ENCODE peak calls at places on chromosomes 13 and 19, in eight cellular contexts. One of them, this sample, is unnamed.

GRCh38 chr13:34943675-34944634 is 1.9 kb downstream of the NBEA start:
- DNase-seq in psoas muscle: no peak
- DNase-seq in mucosa of descending colon: no peak
- DNase-seq in H1: no peak
- DNase-seq in H9: no peak
- DNase-seq in K562: no peak
- DNase-seq in NCI-H748 treated with DMSO at 0.1 percent for 48 hours: peak
- DNase-seq in NCI-H2107: no peak
- DNase-seq in this sample: no peak

GRCh38 chr19:37654118-37654517 is 1.1 kb downstream of the ZFP30 start:
- DNase-seq in H1: no peak
- DNase-seq in NCI-H2107: no peak
- DNase-seq in H9: no peak
- DNase-seq in NCI-H748 treated with DMSO at 0.1 percent for 48 hours: no peak
- DNase-seq in K562: peak
- DNase-seq in psoas muscle: no peak
- DNase-seq in mucosa of descending colon: no peak
- DNase-seq in this sample: no peak

GRCh38 chr13:58056411-58056810 is 424.9 kb downstream of the PCDH17 start:
- DNase-seq in H9: no peak
- DNase-seq in NCI-H2107: no peak
- DNase-seq in mucosa of descending colon: no peak
- DNase-seq in psoas muscle: no peak
- DNase-seq in K562: no peak
- DNase-seq in NCI-H748 treated with DMSO at 0.1 percent for 48 hours: no peak
- DNase-seq in H1: no peak
- DNase-seq in this sample: no peak

GRCh38 chr19:1066748-1067340 is at the start of gene ARHGAP45:
- DNase-seq in K562: peak
- DNase-seq in mucosa of descending colon: peak
- DNase-seq in NCI-H2107: no peak
- DNase-seq in psoas muscle: peak
- DNase-seq in H1: no peak
- DNase-seq in H9: no peak
- DNase-seq in NCI-H748 treated with DMSO at 0.1 percent for 48 hours: no peak
- DNase-seq in this sample: no peak

GRCh38 chr13:26051231-26052135 is at the start of gene SHISA2:
- DNase-seq in NCI-H748 treated with DMSO at 0.1 percent for 48 hours: peak
- DNase-seq in NCI-H2107: peak
- DNase-seq in mucosa of descending colon: no peak
- DNase-seq in H1: peak
- DNase-seq in H9: peak
- DNase-seq in psoas muscle: peak
- DNase-seq in K562: no peak
- DNase-seq in this sample: peak

GRCh38 chr13:73970413-73971055 is 163.7 kb downstream of the KLF12 start:
- DNase-seq in K562: no peak
- DNase-seq in H1: no peak
- DNase-seq in H9: no peak
- DNase-seq in mucosa of descending colon: no peak
- DNase-seq in NCI-H2107: no peak
- DNase-seq in NCI-H748 treated with DMSO at 0.1 percent for 48 hours: no peak
- DNase-seq in psoas muscle: no peak
- DNase-seq in this sample: no peak

GRCh38 chr19:10043286-10043927 is 30.1 kb downstream of the RDH8 start:
- DNase-seq in NCI-H748 treated with DMSO at 0.1 percent for 48 hours: no peak
- DNase-seq in psoas muscle: no peak
- DNase-seq in mucosa of descending colon: no peak
- DNase-seq in H1: no peak
- DNase-seq in NCI-H2107: no peak
- DNase-seq in K562: no peak
- DNase-seq in H9: no peak
- DNase-seq in this sample: no peak

GRCh38 chr13:41456768-41457588 is at the start of gene RGCC:
- DNase-seq in H1: no peak
- DNase-seq in NCI-H2107: no peak
- DNase-seq in H9: peak
- DNase-seq in mucosa of descending colon: peak
- DNase-seq in NCI-H748 treated with DMSO at 0.1 percent for 48 hours: peak
- DNase-seq in K562: peak
- DNase-seq in psoas muscle: peak
- DNase-seq in this sample: peak

GRCh38 chr19:43984687-43985000 is 656 bp downstream of the ZNF155 start:
- DNase-seq in H1: no peak
- DNase-seq in mucosa of descending colon: peak
- DNase-seq in NCI-H748 treated with DMSO at 0.1 percent for 48 hours: no peak
- DNase-seq in NCI-H2107: no peak
- DNase-seq in K562: no peak
- DNase-seq in H9: no peak
- DNase-seq in psoas muscle: no peak
- DNase-seq in this sample: no peak

GRCh38 chr13:34064456-34065205 is 246.7 kb downstream of the RFC3 start:
- DNase-seq in mucosa of descending colon: no peak
- DNase-seq in H1: no peak
- DNase-seq in psoas muscle: no peak
- DNase-seq in NCI-H748 treated with DMSO at 0.1 percent for 48 hours: no peak
- DNase-seq in NCI-H2107: no peak
- DNase-seq in K562: no peak
- DNase-seq in H9: no peak
- DNase-seq in this sample: no peak

GRCh38 chr13:56198350-56198749 is 942.4 kb upstream of the PRR20A start:
- DNase-seq in mucosa of descending colon: no peak
- DNase-seq in H1: no peak
- DNase-seq in H9: no peak
- DNase-seq in NCI-H2107: no peak
- DNase-seq in NCI-H748 treated with DMSO at 0.1 percent for 48 hours: no peak
- DNase-seq in psoas muscle: no peak
- DNase-seq in K562: no peak
- DNase-seq in this sample: no peak

GRCh38 chr13:114279770-114280169 is 1.6 kb upstream of the UPF3A start:
- DNase-seq in H9: no peak
- DNase-seq in NCI-H748 treated with DMSO at 0.1 percent for 48 hours: no peak
- DNase-seq in mucosa of descending colon: no peak
- DNase-seq in psoas muscle: no peak
- DNase-seq in K562: peak
- DNase-seq in NCI-H2107: no peak
- DNase-seq in H1: no peak
- DNase-seq in this sample: no peak

GRCh38 chr13:94712812-94713555 is 639 bp upstream of the SOX21 start:
- DNase-seq in NCI-H748 treated with DMSO at 0.1 percent for 48 hours: peak
- DNase-seq in mucosa of descending colon: peak
- DNase-seq in NCI-H2107: no peak
- DNase-seq in psoas muscle: no peak
- DNase-seq in K562: no peak
- DNase-seq in H1: no peak
- DNase-seq in H9: peak
- DNase-seq in this sample: peak

GRCh38 chr19:21482863-21483276 is 22.5 kb upstream of the ZNF429 start:
- DNase-seq in NCI-H748 treated with DMSO at 0.1 percent for 48 hours: peak
- DNase-seq in K562: peak
- DNase-seq in H1: peak
- DNase-seq in H9: peak
- DNase-seq in psoas muscle: peak
- DNase-seq in NCI-H2107: peak
- DNase-seq in mucosa of descending colon: peak
- DNase-seq in this sample: no peak

GRCh38 chr13:66347718-66348117 is 882.4 kb downstream of the PCDH9 start:
- DNase-seq in H1: no peak
- DNase-seq in NCI-H748 treated with DMSO at 0.1 percent for 48 hours: no peak
- DNase-seq in NCI-H2107: no peak
- DNase-seq in K562: no peak
- DNase-seq in mucosa of descending colon: no peak
- DNase-seq in psoas muscle: no peak
- DNase-seq in H9: no peak
- DNase-seq in this sample: no peak

GRCh38 chr13:48110930-48111721 is 16.2 kb upstream of the MED4 start:
- DNase-seq in H1: no peak
- DNase-seq in NCI-H748 treated with DMSO at 0.1 percent for 48 hours: no peak
- DNase-seq in K562: no peak
- DNase-seq in mucosa of descending colon: no peak
- DNase-seq in psoas muscle: no peak
- DNase-seq in H9: no peak
- DNase-seq in NCI-H2107: no peak
- DNase-seq in this sample: no peak

GRCh38 chr13:104522235-104523072 is 1456.2 kb upstream of the SLC10A2 start:
- DNase-seq in H9: no peak
- DNase-seq in psoas muscle: peak
- DNase-seq in NCI-H748 treated with DMSO at 0.1 percent for 48 hours: no peak
- DNase-seq in H1: no peak
- DNase-seq in NCI-H2107: no peak
- DNase-seq in mucosa of descending colon: peak
- DNase-seq in K562: no peak
- DNase-seq in this sample: no peak

GRCh38 chr13:66001136-66001535 is 1229.0 kb downstream of the PCDH9 start:
- DNase-seq in H1: no peak
- DNase-seq in H9: no peak
- DNase-seq in NCI-H2107: no peak
- DNase-seq in K562: no peak
- DNase-seq in mucosa of descending colon: no peak
- DNase-seq in NCI-H748 treated with DMSO at 0.1 percent for 48 hours: no peak
- DNase-seq in psoas muscle: no peak
- DNase-seq in this sample: no peak

GRCh38 chr19:13090511-13091231 is 12.0 kb downstream of the LYL1 start:
- DNase-seq in K562: no peak
- DNase-seq in mucosa of descending colon: no peak
- DNase-seq in NCI-H2107: no peak
- DNase-seq in NCI-H748 treated with DMSO at 0.1 percent for 48 hours: no peak
- DNase-seq in H9: no peak
- DNase-seq in psoas muscle: no peak
- DNase-seq in H1: no peak
- DNase-seq in this sample: no peak

GRCh38 chr19:54002495-54003315 is 11.3 kb downstream of the CACNG6 start:
- DNase-seq in mucosa of descending colon: no peak
- DNase-seq in K562: no peak
- DNase-seq in psoas muscle: no peak
- DNase-seq in H9: no peak
- DNase-seq in NCI-H748 treated with DMSO at 0.1 percent for 48 hours: no peak
- DNase-seq in H1: no peak
- DNase-seq in NCI-H2107: no peak
- DNase-seq in this sample: no peak

GRCh38 chr19:11868188-11868587 is 19.4 kb upstream of the ZNF69 start:
- DNase-seq in NCI-H2107: no peak
- DNase-seq in H1: no peak
- DNase-seq in NCI-H748 treated with DMSO at 0.1 percent for 48 hours: no peak
- DNase-seq in psoas muscle: no peak
- DNase-seq in mucosa of descending colon: no peak
- DNase-seq in K562: no peak
- DNase-seq in H9: no peak
- DNase-seq in this sample: no peak

GRCh38 chr13:107367258-107367657 is 799.3 kb upstream of the ARGLU1 start:
- DNase-seq in NCI-H748 treated with DMSO at 0.1 percent for 48 hours: no peak
- DNase-seq in H9: no peak
- DNase-seq in psoas muscle: no peak
- DNase-seq in K562: no peak
- DNase-seq in mucosa of descending colon: no peak
- DNase-seq in NCI-H2107: no peak
- DNase-seq in H1: no peak
- DNase-seq in this sample: no peak

GRCh38 chr13:30341815-30342570 is 34.6 kb upstream of the KATNAL1 start:
- DNase-seq in H1: no peak
- DNase-seq in mucosa of descending colon: peak
- DNase-seq in NCI-H2107: no peak
- DNase-seq in NCI-H748 treated with DMSO at 0.1 percent for 48 hours: no peak
- DNase-seq in K562: no peak
- DNase-seq in psoas muscle: peak
- DNase-seq in H9: no peak
- DNase-seq in this sample: no peak

GRCh38 chr13:78022164-78022877 is 103.7 kb upstream of the EDNRB start:
- DNase-seq in NCI-H2107: no peak
- DNase-seq in NCI-H748 treated with DMSO at 0.1 percent for 48 hours: peak
- DNase-seq in mucosa of descending colon: no peak
- DNase-seq in H1: no peak
- DNase-seq in psoas muscle: no peak
- DNase-seq in K562: no peak
- DNase-seq in H9: no peak
- DNase-seq in this sample: no peak

GRCh38 chr19:50501186-50501567 is 9.8 kb downstream of the JOSD2 start:
- DNase-seq in H9: no peak
- DNase-seq in psoas muscle: peak
- DNase-seq in H1: no peak
- DNase-seq in K562: no peak
- DNase-seq in mucosa of descending colon: no peak
- DNase-seq in NCI-H748 treated with DMSO at 0.1 percent for 48 hours: no peak
- DNase-seq in NCI-H2107: no peak
- DNase-seq in this sample: no peak

GRCh38 chr13:49444517-49445395 is 682 bp downstream of the SETDB2 start:
- DNase-seq in mucosa of descending colon: no peak
- DNase-seq in NCI-H748 treated with DMSO at 0.1 percent for 48 hours: peak
- DNase-seq in psoas muscle: no peak
- DNase-seq in H9: no peak
- DNase-seq in K562: peak
- DNase-seq in NCI-H2107: no peak
- DNase-seq in H1: no peak
- DNase-seq in this sample: no peak

GRCh38 chr13:30872685-30873443 is 33.2 kb upstream of the MEDAG start:
- DNase-seq in NCI-H748 treated with DMSO at 0.1 percent for 48 hours: no peak
- DNase-seq in H9: peak
- DNase-seq in NCI-H2107: no peak
- DNase-seq in psoas muscle: peak
- DNase-seq in H1: no peak
- DNase-seq in K562: no peak
- DNase-seq in mucosa of descending colon: no peak
- DNase-seq in this sample: no peak

GRCh38 chr19:16327501-16327900 is 2.9 kb downstream of the KLF2 start:
- DNase-seq in psoas muscle: no peak
- DNase-seq in H9: no peak
- DNase-seq in mucosa of descending colon: no peak
- DNase-seq in NCI-H748 treated with DMSO at 0.1 percent for 48 hours: no peak
- DNase-seq in NCI-H2107: no peak
- DNase-seq in K562: no peak
- DNase-seq in H1: no peak
- DNase-seq in this sample: no peak

GRCh38 chr13:21812192-21812626 is 141.3 kb downstream of the FGF9 start:
- DNase-seq in H9: no peak
- DNase-seq in mucosa of descending colon: no peak
- DNase-seq in H1: no peak
- DNase-seq in NCI-H2107: peak
- DNase-seq in K562: no peak
- DNase-seq in NCI-H748 treated with DMSO at 0.1 percent for 48 hours: peak
- DNase-seq in psoas muscle: no peak
- DNase-seq in this sample: no peak

GRCh38 chr19:46256855-46257254 is 27.3 kb downstream of the IGFL1 start:
- DNase-seq in NCI-H2107: no peak
- DNase-seq in K562: no peak
- DNase-seq in H1: no peak
- DNase-seq in mucosa of descending colon: no peak
- DNase-seq in H9: no peak
- DNase-seq in NCI-H748 treated with DMSO at 0.1 percent for 48 hours: no peak
- DNase-seq in psoas muscle: no peak
- DNase-seq in this sample: no peak

GRCh38 chr13:79709526-79709925 is 228.6 kb downstream of the NDFIP2 start:
- DNase-seq in K562: no peak
- DNase-seq in H1: no peak
- DNase-seq in H9: no peak
- DNase-seq in psoas muscle: no peak
- DNase-seq in NCI-H2107: no peak
- DNase-seq in mucosa of descending colon: no peak
- DNase-seq in NCI-H748 treated with DMSO at 0.1 percent for 48 hours: no peak
- DNase-seq in this sample: no peak

GRCh38 chr13:21405309-21405708 is 53.8 kb downstream of the ZDHHC20 start:
- DNase-seq in psoas muscle: no peak
- DNase-seq in H1: no peak
- DNase-seq in NCI-H2107: no peak
- DNase-seq in NCI-H748 treated with DMSO at 0.1 percent for 48 hours: no peak
- DNase-seq in H9: no peak
- DNase-seq in mucosa of descending colon: no peak
- DNase-seq in K562: no peak
- DNase-seq in this sample: no peak

GRCh38 chr13:101572456-101572855 is 120.0 kb downstream of the ITGBL1 start:
- DNase-seq in NCI-H748 treated with DMSO at 0.1 percent for 48 hours: no peak
- DNase-seq in H1: no peak
- DNase-seq in H9: no peak
- DNase-seq in K562: no peak
- DNase-seq in mucosa of descending colon: no peak
- DNase-seq in NCI-H2107: no peak
- DNase-seq in psoas muscle: no peak
- DNase-seq in this sample: no peak